ENCODE peak calls at places on chromosome 3, in nine cellular contexts. One of them, this sample, is unnamed. For H3K36me3 and H3K4me1, the result is how much of the 10 kb centered on the place peaks cover.

GRCh38 chr3:175743733-175744400 is 884.7 kb downstream of the NAALADL2 start:
- DNase-seq in uterus: no peak
- DNase-seq in astrocyte: peak
- DNase-seq in IMR-90: peak
- DNase-seq in PC-9: peak
- DNase-seq in HCT116: no peak
- DNase-seq in Peyer's patch: no peak
- DNase-seq in lower lobe of right lung: no peak
- DNase-seq in heart right ventricle: no peak
- DNase-seq in this sample: no peak

GRCh38 chr3:107951111-107951510 is 139.7 kb downstream of the CD47 start:
- DNase-seq in lower lobe of right lung: no peak
- DNase-seq in IMR-90: no peak
- DNase-seq in HCT116: no peak
- DNase-seq in PC-9: no peak
- DNase-seq in uterus: no peak
- DNase-seq in heart right ventricle: no peak
- DNase-seq in Peyer's patch: no peak
- DNase-seq in astrocyte: no peak
- DNase-seq in this sample: no peak

GRCh38 chr3:185215873-185216586 is 37.8 kb downstream of the EHHADH start:
- DNase-seq in Peyer's patch: no peak
- DNase-seq in heart right ventricle: no peak
- DNase-seq in IMR-90: peak
- DNase-seq in PC-9: no peak
- DNase-seq in astrocyte: peak
- DNase-seq in lower lobe of right lung: no peak
- DNase-seq in uterus: no peak
- DNase-seq in HCT116: no peak
- DNase-seq in this sample: no peak

GRCh38 chr3:86958534-86958933 is 32.4 kb downstream of the VGLL3 start:
- DNase-seq in PC-9: no peak
- DNase-seq in HCT116: no peak
- DNase-seq in uterus: no peak
- DNase-seq in IMR-90: peak
- DNase-seq in astrocyte: peak
- DNase-seq in Peyer's patch: no peak
- DNase-seq in heart right ventricle: no peak
- DNase-seq in lower lobe of right lung: no peak
- DNase-seq in this sample: no peak

GRCh38 chr3:179969525-179969924 is 67.2 kb downstream of the PEX5L start:
- DNase-seq in HCT116: peak
- DNase-seq in PC-9: peak
- DNase-seq in lower lobe of right lung: no peak
- DNase-seq in uterus: no peak
- DNase-seq in Peyer's patch: no peak
- DNase-seq in heart right ventricle: no peak
- DNase-seq in astrocyte: peak
- DNase-seq in IMR-90: no peak
- DNase-seq in this sample: no peak

GRCh38 chr3:184230603-184231528 is 1.5 kb downstream of the VWA5B2 start:
- DNase-seq in Peyer's patch: no peak
- DNase-seq in lower lobe of right lung: no peak
- DNase-seq in astrocyte: no peak
- DNase-seq in HCT116: no peak
- DNase-seq in IMR-90: no peak
- DNase-seq in heart right ventricle: no peak
- DNase-seq in uterus: no peak
- DNase-seq in PC-9: peak
- DNase-seq in this sample: no peak

GRCh38 chr3:131216801-131217200 is 164.8 kb upstream of the NUDT16 start:
- DNase-seq in heart right ventricle: no peak
- DNase-seq in IMR-90: peak
- DNase-seq in uterus: no peak
- DNase-seq in Peyer's patch: peak
- DNase-seq in lower lobe of right lung: no peak
- DNase-seq in PC-9: peak
- DNase-seq in HCT116: peak
- DNase-seq in astrocyte: peak
- DNase-seq in this sample: no peak

GRCh38 chr3:127405791-127406190 is 117.9 kb upstream of the PRR20G start:
- DNase-seq in HCT116: no peak
- DNase-seq in astrocyte: no peak
- DNase-seq in IMR-90: no peak
- DNase-seq in PC-9: no peak
- DNase-seq in uterus: no peak
- DNase-seq in lower lobe of right lung: no peak
- DNase-seq in Peyer's patch: peak
- DNase-seq in heart right ventricle: no peak
- DNase-seq in this sample: no peak

GRCh38 chr3:40793739-40794138 is 269.0 kb downstream of the ZNF621 start:
- DNase-seq in IMR-90: no peak
- DNase-seq in Peyer's patch: no peak
- DNase-seq in HCT116: no peak
- DNase-seq in astrocyte: no peak
- DNase-seq in uterus: no peak
- DNase-seq in lower lobe of right lung: no peak
- DNase-seq in PC-9: no peak
- DNase-seq in heart right ventricle: no peak
- DNase-seq in this sample: no peak

GRCh38 chr3:61094608-61095007 is 156.6 kb downstream of the FHIT start:
- DNase-seq in HCT116: no peak
- DNase-seq in lower lobe of right lung: no peak
- DNase-seq in astrocyte: no peak
- DNase-seq in uterus: no peak
- DNase-seq in PC-9: no peak
- DNase-seq in Peyer's patch: no peak
- DNase-seq in IMR-90: no peak
- DNase-seq in heart right ventricle: no peak
- DNase-seq in this sample: no peak

GRCh38 chr3:33299395-33300081 is 22.3 kb downstream of the FBXL2 start:
- DNase-seq in Peyer's patch: no peak
- DNase-seq in PC-9: peak
- DNase-seq in uterus: no peak
- DNase-seq in astrocyte: peak
- DNase-seq in lower lobe of right lung: no peak
- DNase-seq in HCT116: peak
- DNase-seq in heart right ventricle: no peak
- DNase-seq in IMR-90: peak
- DNase-seq in this sample: no peak

GRCh38 chr3:184815046-184815930 is 3.3 kb downstream of the VPS8 start:
- DNase-seq in heart right ventricle: no peak
- DNase-seq in HCT116: no peak
- DNase-seq in IMR-90: peak
- DNase-seq in PC-9: no peak
- DNase-seq in uterus: no peak
- DNase-seq in Peyer's patch: no peak
- DNase-seq in astrocyte: peak
- DNase-seq in lower lobe of right lung: no peak
- DNase-seq in this sample: no peak

GRCh38 chr3:149299938-149300791 is 33.3 kb downstream of the TM4SF18 start:
- DNase-seq in IMR-90: peak
- DNase-seq in heart right ventricle: no peak
- DNase-seq in astrocyte: peak
- DNase-seq in PC-9: peak
- DNase-seq in Peyer's patch: peak
- DNase-seq in uterus: peak
- DNase-seq in HCT116: peak
- DNase-seq in lower lobe of right lung: no peak
- DNase-seq in this sample: no peak

GRCh38 chr3:195760345-195760983 is 39.7 kb downstream of the MUC20 start:
- DNase-seq in Peyer's patch: no peak
- DNase-seq in uterus: peak
- DNase-seq in heart right ventricle: no peak
- DNase-seq in HCT116: no peak
- DNase-seq in IMR-90: no peak
- DNase-seq in astrocyte: no peak
- DNase-seq in lower lobe of right lung: no peak
- DNase-seq in PC-9: no peak
- DNase-seq in this sample: no peak

GRCh38 chr3:119973276-119973675 is 121.0 kb downstream of the GSK3B start:
- DNase-seq in lower lobe of right lung: no peak
- DNase-seq in HCT116: no peak
- DNase-seq in IMR-90: peak
- DNase-seq in Peyer's patch: no peak
- DNase-seq in uterus: no peak
- DNase-seq in heart right ventricle: no peak
- DNase-seq in PC-9: peak
- DNase-seq in astrocyte: no peak
- DNase-seq in this sample: no peak

GRCh38 chr3:42701371-42702065 is 1.1 kb downstream of the HHATL start:
- DNase-seq in uterus: no peak
- DNase-seq in PC-9: peak
- DNase-seq in lower lobe of right lung: peak
- DNase-seq in heart right ventricle: peak
- DNase-seq in Peyer's patch: peak
- DNase-seq in astrocyte: no peak
- DNase-seq in HCT116: no peak
- DNase-seq in IMR-90: no peak
- DNase-seq in this sample: peak

GRCh38 chr3:57756528-57757401 is 656 bp downstream of the SLMAP start:
- DNase-seq in HCT116: no peak
- DNase-seq in uterus: peak
- DNase-seq in astrocyte: peak
- DNase-seq in lower lobe of right lung: peak
- DNase-seq in Peyer's patch: peak
- DNase-seq in heart right ventricle: peak
- DNase-seq in PC-9: peak
- DNase-seq in IMR-90: peak
- DNase-seq in this sample: peak

DNA sequence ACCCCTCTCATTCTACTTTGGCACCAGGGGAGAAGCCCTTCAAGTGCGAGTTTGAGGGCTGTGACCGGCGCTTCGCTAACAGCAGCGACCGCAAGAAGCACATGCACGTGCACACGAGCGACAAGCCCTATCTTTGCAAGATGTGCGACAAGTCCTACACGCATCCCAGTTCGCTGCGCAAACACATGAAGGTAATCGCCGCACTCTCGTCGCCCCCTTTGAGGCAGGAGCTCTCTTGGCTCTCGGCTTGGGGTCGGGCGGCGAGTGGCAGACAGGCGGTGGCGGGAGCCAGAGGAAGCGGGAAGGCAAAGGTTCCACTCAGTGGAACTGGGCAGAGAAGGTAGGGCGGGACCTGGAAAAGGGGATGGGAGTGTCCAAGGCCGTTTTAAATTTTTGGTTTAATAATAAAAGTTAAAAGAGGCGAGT is 3.3 kb downstream of the ZIC1 start:
- DNase-seq in IMR-90: no peak
- DNase-seq in PC-9: no peak
- DNase-seq in HCT116: no peak
- DNase-seq in astrocyte: no peak
- DNase-seq in uterus: no peak
- DNase-seq in heart right ventricle: no peak
- DNase-seq in lower lobe of right lung: no peak
- DNase-seq in Peyer's patch: no peak
- DNase-seq in this sample: no peak
- H3K36me3 ChIP-seq in IMR-90: under half
- H3K36me3 ChIP-seq in PC-9: under half
- H3K36me3 ChIP-seq in HCT116: under half
- H3K36me3 ChIP-seq in astrocyte: under half
- H3K36me3 ChIP-seq in uterus: under half
- H3K36me3 ChIP-seq in heart right ventricle: under half
- H3K36me3 ChIP-seq in lower lobe of right lung: under half
- H3K36me3 ChIP-seq in Peyer's patch: under half
- H3K36me3 ChIP-seq in this sample: under half

GRCh38 chr3:85342915-85343314 is 384.1 kb downstream of the CADM2 start:
- DNase-seq in heart right ventricle: no peak
- DNase-seq in IMR-90: no peak
- DNase-seq in astrocyte: no peak
- DNase-seq in lower lobe of right lung: no peak
- DNase-seq in Peyer's patch: no peak
- DNase-seq in PC-9: no peak
- DNase-seq in HCT116: no peak
- DNase-seq in uterus: no peak
- DNase-seq in this sample: no peak
- TF ChIP-seq CTCF in heart right ventricle: peak
- TF ChIP-seq CTCF in IMR-90: no peak
- TF ChIP-seq CTCF in astrocyte: peak
- TF ChIP-seq CTCF in lower lobe of right lung: peak
- TF ChIP-seq CTCF in Peyer's patch: no peak
- TF ChIP-seq CTCF in PC-9: peak
- TF ChIP-seq CTCF in HCT116: no peak
- TF ChIP-seq CTCF in uterus: no peak
- TF ChIP-seq CTCF in this sample: peak

GRCh38 chr3:18751514-18751913 is 326.4 kb upstream of the SATB1 start:
- DNase-seq in uterus: no peak
- DNase-seq in Peyer's patch: no peak
- DNase-seq in heart right ventricle: no peak
- DNase-seq in HCT116: no peak
- DNase-seq in lower lobe of right lung: no peak
- DNase-seq in astrocyte: no peak
- DNase-seq in IMR-90: no peak
- DNase-seq in PC-9: no peak
- DNase-seq in this sample: no peak
- H3K4me1 ChIP-seq in uterus: under half
- H3K4me1 ChIP-seq in Peyer's patch: under half
- H3K4me1 ChIP-seq in heart right ventricle: under half
- H3K4me1 ChIP-seq in HCT116: under half
- H3K4me1 ChIP-seq in lower lobe of right lung: under half
- H3K4me1 ChIP-seq in astrocyte: under half
- H3K4me1 ChIP-seq in IMR-90: under half
- H3K4me1 ChIP-seq in PC-9: under half
- H3K4me1 ChIP-seq in this sample: under half

GRCh38 chr3:38054166-38054991 is 15.4 kb downstream of the DLEC1 start:
- DNase-seq in lower lobe of right lung: peak
- DNase-seq in astrocyte: no peak
- DNase-seq in heart right ventricle: no peak
- DNase-seq in IMR-90: peak
- DNase-seq in uterus: no peak
- DNase-seq in PC-9: no peak
- DNase-seq in HCT116: no peak
- DNase-seq in Peyer's patch: no peak
- DNase-seq in this sample: no peak

GRCh38 chr3:38059148-38059547 is 20.1 kb downstream of the DLEC1 start:
- DNase-seq in PC-9: no peak
- DNase-seq in lower lobe of right lung: no peak
- DNase-seq in heart right ventricle: no peak
- DNase-seq in astrocyte: no peak
- DNase-seq in HCT116: no peak
- DNase-seq in uterus: no peak
- DNase-seq in Peyer's patch: no peak
- DNase-seq in IMR-90: no peak
- DNase-seq in this sample: no peak

GRCh38 chr3:38062809-38063208 is 23.8 kb downstream of the DLEC1 start:
- DNase-seq in IMR-90: no peak
- DNase-seq in lower lobe of right lung: no peak
- DNase-seq in HCT116: no peak
- DNase-seq in heart right ventricle: no peak
- DNase-seq in astrocyte: no peak
- DNase-seq in PC-9: no peak
- DNase-seq in uterus: no peak
- DNase-seq in Peyer's patch: no peak
- DNase-seq in this sample: no peak

DNA sequence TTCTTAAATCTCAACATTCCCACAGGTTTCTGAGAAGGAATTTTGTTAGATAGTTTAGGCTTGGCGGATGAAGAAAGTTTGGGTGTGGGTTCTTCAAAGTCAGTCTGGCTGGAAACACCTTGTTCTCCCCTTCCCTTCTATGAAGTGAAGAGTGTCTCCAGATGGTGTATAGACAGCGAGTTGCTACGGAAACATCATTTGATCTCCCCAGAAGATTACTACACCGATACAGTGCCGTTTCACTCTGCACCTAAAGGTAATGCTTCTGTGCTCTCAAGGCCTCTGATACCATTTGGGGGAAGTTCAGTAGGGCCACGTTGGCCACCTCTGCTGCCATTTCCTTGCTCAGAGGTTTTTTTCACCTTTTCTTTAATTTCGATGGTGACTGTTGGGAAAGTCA is 20.6 kb downstream of the DLEC1 start:
- DNase-seq in lower lobe of right lung: no peak
- DNase-seq in HCT116: no peak
- DNase-seq in uterus: no peak
- DNase-seq in heart right ventricle: no peak
- DNase-seq in PC-9: no peak
- DNase-seq in Peyer's patch: no peak
- DNase-seq in astrocyte: no peak
- DNase-seq in IMR-90: no peak
- DNase-seq in this sample: no peak
- H3K36me3 ChIP-seq in lower lobe of right lung: under half
- H3K36me3 ChIP-seq in HCT116: under half
- H3K36me3 ChIP-seq in uterus: under half
- H3K36me3 ChIP-seq in heart right ventricle: under half
- H3K36me3 ChIP-seq in PC-9: under half
- H3K36me3 ChIP-seq in Peyer's patch: under half
- H3K36me3 ChIP-seq in astrocyte: under half
- H3K36me3 ChIP-seq in IMR-90: under half
- H3K36me3 ChIP-seq in this sample: under half

This sample was measured in psoas muscle.